ENCODE peak calls at places on chromosomes 2 and 18, in eight cellular contexts. P is posterior cingulate gyrus; T is heart right ventricle; L is lower lobe of right lung; I is effector memory CD8-positive, alpha-beta T cell; D is HFFc6; W is NCI-H510A treated with DMSO at 0.1 percent for 48 hours; K is NCI-H1930. B is an unnamed sample.
A peak's percentile ranks its signal among the peaks of the same experiment; 100 is the strongest.

GRCh38 chr2:48420512-48421197 is 109.3 kb upstream of the STON1 start:
- DNase-seq in P (peak; percentile 92), T (peak; percentile 88), L (peak; percentile 91), I (peak; percentile 90), D (peak; percentile 96), W (peak; percentile 87), K (peak; percentile 79), B (peak; percentile 85)

GRCh38 chr18:24403076-24403475 is 5.5 kb upstream of the OSBPL1A start:
- DNase-seq in P (no peak), T (no peak), L (no peak), I (no peak), D (no peak), W (no peak), K (no peak), B (no peak)

GRCh38 chr18:76448262-76449109 is 46.6 kb downstream of the ZNF516 start:
- DNase-seq in P (no peak), T (no peak), L (peak; percentile 44), I (no peak), D (no peak), W (no peak), K (no peak), B (no peak)

GRCh38 chr2:10057231-10058107 is 14.1 kb downstream of the KLF11 start:
- DNase-seq in P (no peak), T (peak; percentile 65), L (peak; percentile 62), I (no peak), D (peak; percentile 54), W (peak; percentile 67), K (no peak), B (no peak)

GRCh38 chr2:130374587-130375290 is 18.9 kb downstream of the PTPN18 start:
- DNase-seq in P (no peak), T (no peak), L (no peak), I (no peak), D (peak; percentile 46), W (no peak), K (no peak), B (no peak)

GRCh38 chr2:239952251-239952650 is 72.9 kb downstream of the NDUFA10 start:
- DNase-seq in P (no peak), T (no peak), L (peak; percentile 24), I (no peak), D (no peak), W (no peak), K (no peak), B (no peak)

GRCh38 chr18:65287642-65288041 is 463.2 kb upstream of the CDH7 start:
- DNase-seq in P (no peak), T (no peak), L (no peak), I (no peak), D (no peak), W (peak; percentile 94), K (no peak), B (no peak)

GRCh38 chr18:37253424-37254255 is 312.0 kb downstream of the CELF4 start:
- DNase-seq in P (no peak), T (peak; percentile 25), L (peak; percentile 52), I (no peak), D (no peak), W (peak; percentile 88), K (peak; percentile 76), B (no peak)

GRCh38 chr2:220499281-220499680 is 871.9 kb downstream of the SLC4A3 start:
- DNase-seq in P (no peak), T (peak; percentile 14), L (no peak), I (no peak), D (peak; percentile 73), W (peak; percentile 33), K (no peak), B (no peak)

GRCh38 chr2:233486778-233487552 is 79.6 kb downstream of the USP40 start:
- DNase-seq in P (no peak), T (no peak), L (peak; percentile 48), I (no peak), D (peak; percentile 78), W (no peak), K (no peak), B (no peak)

GRCh38 chr18:46950064-46950656 is 32.8 kb downstream of the KATNAL2 start:
- DNase-seq in P (no peak), T (no peak), L (no peak), I (no peak), D (no peak), W (peak; percentile 8), K (peak; percentile 49), B (no peak)

GRCh38 chr2:238144262-238144661 is 5.8 kb downstream of the KLHL30 start:
- DNase-seq in P (no peak), T (no peak), L (no peak), I (no peak), D (no peak), W (no peak), K (no peak), B (no peak)

GRCh38 chr2:239855863-239856587 is 169.1 kb downstream of the NDUFA10 start:
- DNase-seq in P (no peak), T (no peak), L (no peak), I (no peak), D (no peak), W (no peak), K (no peak), B (no peak)

GRCh38 chr2:1572638-1573037 is 159.4 kb downstream of the TPO start:
- DNase-seq in P (no peak), T (peak; percentile 70), L (no peak), I (no peak), D (peak; percentile 43), W (no peak), K (no peak), B (no peak)

GRCh38 chr18:9736942-9737813 is 29.1 kb downstream of the RAB31 start:
- DNase-seq in P (no peak), T (no peak), L (no peak), I (no peak), D (peak; percentile 36), W (no peak), K (peak; percentile 43), B (no peak)

GRCh38 chr2:171965238-171965637 is 34.5 kb upstream of the METAP1D start:
- DNase-seq in P (no peak), T (no peak), L (no peak), I (no peak), D (no peak), W (no peak), K (no peak), B (no peak)

GRCh38 chr2:212328129-212328528 is 210.5 kb downstream of the ERBB4 start:
- DNase-seq in P (no peak), T (no peak), L (no peak), I (no peak), D (no peak), W (no peak), K (no peak), B (no peak)

GRCh38 chr18:52007109-52007508 is 332.9 kb upstream of the DCC start:
- DNase-seq in P (no peak), T (no peak), L (no peak), I (no peak), D (no peak), W (no peak), K (peak; percentile 9), B (no peak)

GRCh38 chr2:15684161-15685042 is 92.7 kb downstream of the DDX1 start:
- DNase-seq in P (no peak), T (no peak), L (no peak), I (no peak), D (no peak), W (no peak), K (no peak), B (no peak)

GRCh38 chr18:703660-704018 is 8.8 kb downstream of the ENOSF1 start:
- DNase-seq in P (no peak), T (no peak), L (no peak), I (no peak), D (no peak), W (no peak), K (no peak), B (no peak)

GRCh38 chr18:72543362-72544055 is 633 bp downstream of the CBLN2 start:
- DNase-seq in P (peak; percentile 23), T (no peak), L (no peak), I (no peak), D (no peak), W (peak; percentile 63), K (peak; percentile 28), B (no peak)

GRCh38 chr2:120419073-120419472 is 73.1 kb downstream of the INHBB start:
- DNase-seq in P (no peak), T (peak; percentile 58), L (no peak), I (no peak), D (no peak), W (no peak), K (no peak), B (peak; percentile 32)

GRCh38 chr18:46160050-46160798 is 56.0 kb downstream of the HAUS1 start:
- DNase-seq in P (no peak), T (no peak), L (no peak), I (no peak), D (peak; percentile 25), W (peak; percentile 26), K (no peak), B (no peak)

GRCh38 chr18:35592298-35592697 is 10.8 kb downstream of the GALNT1 start:
- DNase-seq in P (no peak), T (no peak), L (no peak), I (no peak), D (no peak), W (no peak), K (no peak), B (peak; percentile 47)

GRCh38 chr2:67716895-67717294 is 319.8 kb downstream of the ETAA1 start:
- DNase-seq in P (no peak), T (no peak), L (no peak), I (no peak), D (no peak), W (no peak), K (no peak), B (no peak)

GRCh38 chr2:862723-863466 is 87.8 kb upstream of the SNTG2 start:
- DNase-seq in P (no peak), T (no peak), L (no peak), I (no peak), D (no peak), W (no peak), K (no peak), B (no peak)

GRCh38 chr2:129469389-129469788 is 510.1 kb upstream of the RAB6C start:
- DNase-seq in P (no peak), T (no peak), L (no peak), I (no peak), D (no peak), W (no peak), K (no peak), B (no peak)

GRCh38 chr2:174760845-174761473 is 3.3 kb downstream of the CHRNA1 start:
- DNase-seq in P (no peak), T (no peak), L (no peak), I (no peak), D (no peak), W (peak; percentile 91), K (no peak), B (no peak)

GRCh38 chr2:201182650-201183372 is at the start of gene CASP10:
- DNase-seq in P (no peak), T (no peak), L (no peak), I (peak; percentile 11), D (peak; percentile 33), W (no peak), K (no peak), B (no peak)

GRCh38 chr18:77055429-77056310 is 76.9 kb downstream of the MBP start:
- DNase-seq in P (no peak), T (peak; percentile 34), L (peak; percentile 76), I (no peak), D (no peak), W (peak; percentile 18), K (no peak), B (peak; percentile 77)

GRCh38 chr2:102768892-102769291 is 7.1 kb downstream of the TMEM182 start:
- DNase-seq in P (no peak), T (no peak), L (no peak), I (no peak), D (no peak), W (no peak), K (no peak), B (no peak)

GRCh38 chr18:32333781-32334180 is 136.9 kb downstream of the GAREM1 start:
- DNase-seq in P (peak; percentile 42), T (no peak), L (no peak), I (no peak), D (no peak), W (peak; percentile 31), K (peak; percentile 26), B (no peak)

B was measured in CD14-positive monocyte.